ENCODE peak calls at places on chromosomes 12 and 14, in ten cellular contexts. J is Panc1, Y is transverse colon, D is suprapubic skin, H is GM23338, E is SK-N-SH, Z is prostate gland, L is endothelial cell of umbilical vein, U is GM12878, K is HL-60. T is an unnamed sample.

GRCh38 chr14:95472819-95473251 is 43.6 kb downstream of the SYNE3 start:
- DNase-seq in J (no peak), Y (no peak), D (no peak), H (no peak), E (no peak), Z (no peak), L (no peak), U (no peak), K (no peak), T (no peak)

GRCh38 chr14:96284430-96284829 is 28.4 kb downstream of the BDKRB1 start:
- DNase-seq in J (no peak), Y (no peak), D (no peak), H (no peak), E (no peak), Z (no peak), L (no peak), U (no peak), K (no peak), T (no peak)

GRCh38 chr12:11727133-11727664 is 77.7 kb downstream of the ETV6 start:
- DNase-seq in J (no peak), Y (no peak), D (no peak), H (no peak), E (no peak), Z (no peak), L (no peak), U (peak), K (no peak), T (no peak)

GRCh38 chr12:26524862-26525465 is 308.0 kb downstream of the ITPR2 start:
- DNase-seq in J (peak), Y (peak), D (no peak), H (peak), E (no peak), Z (no peak), L (peak), U (no peak), K (no peak), T (no peak)

GRCh38 chr12:93571360-93571853 is 1.1 kb upstream of the SOCS2 start:
- DNase-seq in J (no peak), Y (peak), D (peak), H (peak), E (peak), Z (peak), L (peak), U (no peak), K (no peak), T (peak)

GRCh38 chr14:63800651-63801385 is 52.0 kb upstream of the SYNE2 start:
- DNase-seq in J (no peak), Y (no peak), D (no peak), H (no peak), E (no peak), Z (no peak), L (no peak), U (no peak), K (no peak), T (no peak)

GRCh38 chr12:44019118-44019517 is 183.2 kb downstream of the TMEM117 start:
- DNase-seq in J (no peak), Y (no peak), D (no peak), H (peak), E (no peak), Z (no peak), L (no peak), U (no peak), K (no peak), T (no peak)

GRCh38 chr12:26863515-26863914 is 30.5 kb upstream of the ITPR2 start:
- DNase-seq in J (no peak), Y (no peak), D (no peak), H (peak), E (no peak), Z (no peak), L (peak), U (no peak), K (no peak), T (no peak)

GRCh38 chr12:117030187-117030896 is 68.9 kb downstream of the TESC start:
- DNase-seq in J (no peak), Y (no peak), D (no peak), H (no peak), E (no peak), Z (no peak), L (no peak), U (no peak), K (no peak), T (peak)

GRCh38 chr12:96872946-96873345 is 34.1 kb upstream of the NEDD1 start:
- DNase-seq in J (no peak), Y (no peak), D (no peak), H (no peak), E (no peak), Z (no peak), L (no peak), U (no peak), K (no peak), T (no peak)

GRCh38 chr12:22287776-22288621 is 46.5 kb downstream of the ST8SIA1 start:
- DNase-seq in J (no peak), Y (no peak), D (no peak), H (peak), E (no peak), Z (no peak), L (peak), U (no peak), K (peak), T (no peak)

GRCh38 chr12:31321565-31322228 is 4.3 kb downstream of the SINHCAF start:
- DNase-seq in J (no peak), Y (no peak), D (no peak), H (no peak), E (no peak), Z (no peak), L (peak), U (no peak), K (no peak), T (no peak)

GRCh38 chr12:94304566-94305061 is 155.1 kb downstream of the CEP83 start:
- DNase-seq in J (no peak), Y (no peak), D (no peak), H (peak), E (no peak), Z (no peak), L (no peak), U (no peak), K (no peak), T (no peak)

GRCh38 chr14:24089890-24090289 is 4.2 kb upstream of the PCK2 start:
- DNase-seq in J (no peak), Y (no peak), D (no peak), H (no peak), E (no peak), Z (no peak), L (no peak), U (no peak), K (no peak), T (peak)

GRCh38 chr12:1488908-1489381 is 105.4 kb downstream of the FBXL14 start:
- DNase-seq in J (no peak), Y (no peak), D (no peak), H (peak), E (no peak), Z (no peak), L (no peak), U (no peak), K (no peak), T (no peak)

GRCh38 chr12:32756476-32757158 is 920 bp upstream of the YARS2 start:
- DNase-seq in J (no peak), Y (no peak), D (no peak), H (peak), E (peak), Z (no peak), L (peak), U (no peak), K (no peak), T (peak)

GRCh38 chr12:53174881-53175491 is 5.5 kb upstream of the ZNF740 start:
- DNase-seq in J (no peak), Y (no peak), D (no peak), H (peak), E (no peak), Z (peak), L (peak), U (no peak), K (no peak), T (no peak)

GRCh38 chr14:63752449-63753169 is 24.7 kb upstream of the SGPP1 start:
- DNase-seq in J (no peak), Y (no peak), D (no peak), H (no peak), E (no peak), Z (no peak), L (no peak), U (no peak), K (no peak), T (no peak)

GRCh38 chr14:68164723-68165122 is 345.1 kb downstream of the RAD51B start:
- DNase-seq in J (no peak), Y (no peak), D (no peak), H (no peak), E (peak), Z (no peak), L (no peak), U (no peak), K (no peak), T (no peak)

GRCh38 chr12:5912437-5913334 is 32.4 kb downstream of the ANO2 start:
- DNase-seq in J (no peak), Y (no peak), D (no peak), H (peak), E (no peak), Z (no peak), L (no peak), U (no peak), K (no peak), T (no peak)

GRCh38 chr12:110039085-110039807 is 9.1 kb downstream of the C12orf76 start:
- DNase-seq in J (peak), Y (peak), D (no peak), H (peak), E (no peak), Z (peak), L (peak), U (no peak), K (no peak), T (no peak)

GRCh38 chr12:67989184-67989965 is at the start of gene IFNG-AS1:
- DNase-seq in J (no peak), Y (peak), D (no peak), H (no peak), E (no peak), Z (no peak), L (no peak), U (peak), K (no peak), T (no peak)

GRCh38 chr12:55847603-55848329 is 5.0 kb upstream of the MMP19 start:
- DNase-seq in J (no peak), Y (peak), D (peak), H (peak), E (peak), Z (peak), L (peak), U (no peak), K (peak), T (peak)
- TF ChIP-seq POLR2AphosphoS5 in J (no peak), Y (peak), D (peak), H (no peak), E (peak), Z (peak), L (peak), U (no peak), K (no peak), T (peak)

GRCh38 chr14:102144914-102145313 is 5.2 kb downstream of the WDR20 start:
- DNase-seq in J (no peak), Y (no peak), D (no peak), H (no peak), E (no peak), Z (no peak), L (no peak), U (no peak), K (no peak), T (no peak)
- H3K27ac ChIP-seq in J (no peak), Y (no peak), D (no peak), H (no peak), E (no peak), Z (no peak), L (no peak), U (no peak), K (no peak), T (no peak)

DNA sequence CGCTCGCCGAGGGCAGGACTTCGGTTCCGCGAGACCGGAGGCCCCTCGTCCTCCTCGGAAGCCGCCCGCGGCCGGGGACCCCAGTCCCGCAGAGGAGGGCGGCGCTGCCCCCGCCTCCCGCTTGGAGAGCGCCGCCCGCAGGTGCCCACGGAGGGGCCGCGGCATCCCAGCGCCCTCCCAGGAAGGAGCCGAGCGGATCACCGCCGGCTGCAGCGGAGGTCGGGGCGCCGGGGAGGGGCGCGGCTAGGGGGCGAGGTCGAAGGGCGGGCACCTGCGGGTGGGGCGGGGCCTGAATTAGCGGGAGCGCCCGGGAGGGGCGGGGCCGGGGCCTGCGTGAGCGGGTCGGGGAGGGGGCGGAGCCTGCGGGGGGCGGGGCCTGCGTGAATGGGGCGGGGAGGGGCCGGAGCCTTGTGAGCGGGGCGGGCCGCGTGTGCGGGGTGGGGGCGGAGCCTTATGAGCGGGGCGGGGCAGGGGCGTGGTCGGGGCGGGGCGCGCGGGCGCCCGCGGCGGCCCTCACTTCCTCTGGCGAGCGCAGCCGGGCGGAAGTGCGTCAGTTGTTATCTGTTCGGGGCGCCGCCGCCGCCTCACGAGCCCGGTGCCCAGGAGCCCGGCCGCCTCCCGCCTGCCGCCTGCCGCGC is at the start of gene FBRSL1:
- DNase-seq in J (no peak), Y (peak), D (peak), H (peak), E (peak), Z (peak), L (peak), U (no peak), K (peak), T (peak)
- TF ChIP-seq POLR2AphosphoS5 in J (no peak), Y (peak), D (peak), H (no peak), E (no peak), Z (peak), L (no peak), U (no peak), K (no peak), T (peak)

GRCh38 chr14:89011327-89011726 is 186.9 kb downstream of the TTC8 start:
- DNase-seq in J (no peak), Y (no peak), D (no peak), H (no peak), E (no peak), Z (no peak), L (no peak), U (no peak), K (no peak), T (no peak)
- H3K27ac ChIP-seq in J (no peak), Y (no peak), D (no peak), H (no peak), E (no peak), Z (no peak), L (no peak), U (no peak), K (no peak), T (no peak)

DNA sequence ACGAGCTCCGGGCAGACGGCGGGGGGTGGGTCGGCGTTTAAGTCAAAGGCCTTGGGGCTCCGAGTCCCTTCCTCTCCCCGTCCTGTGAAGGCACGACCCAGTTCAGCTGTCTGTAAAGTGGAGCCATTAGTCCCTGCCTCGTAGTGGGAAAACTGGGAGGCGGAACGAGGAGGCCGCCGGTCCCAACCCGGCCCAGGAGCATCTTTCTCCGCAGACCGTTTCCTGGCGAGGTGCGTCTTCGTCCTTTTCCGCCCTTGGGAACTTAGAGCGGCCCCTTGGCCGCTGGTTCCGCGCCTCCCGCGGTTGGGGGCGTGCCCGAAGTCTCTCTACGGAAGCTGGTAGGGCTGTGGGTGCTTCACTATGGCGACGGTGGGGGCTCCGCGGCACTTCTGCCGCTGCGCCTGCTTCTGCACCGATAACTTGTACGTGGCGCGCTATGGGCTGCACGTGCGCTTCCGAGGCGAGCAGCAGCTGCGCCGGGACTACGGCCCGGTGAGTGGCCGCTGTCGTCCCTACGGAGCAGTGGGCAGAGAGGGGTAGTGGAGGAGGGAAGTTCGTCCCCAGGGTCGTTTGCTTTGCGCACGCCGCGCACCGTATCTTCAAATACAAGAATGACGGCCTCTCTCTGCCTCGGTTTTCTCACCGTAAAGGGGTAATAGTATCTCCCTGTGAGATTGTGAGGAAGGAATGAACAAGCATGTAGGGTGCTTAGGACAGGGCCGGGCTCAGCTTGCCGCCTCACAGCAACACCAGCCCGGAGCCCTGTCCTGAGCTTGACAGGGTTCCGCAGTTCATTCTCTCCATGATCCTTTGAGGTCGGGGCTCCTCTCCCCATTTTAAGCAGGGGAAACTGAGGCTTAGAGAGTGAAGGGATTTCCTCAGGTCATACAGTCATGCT is at the start of gene OGFOD2:
- DNase-seq in J (no peak), Y (peak), D (peak), H (peak), E (peak), Z (peak), L (peak), U (peak), K (peak), T (peak)
- TF ChIP-seq POLR2AphosphoS5 in J (peak), Y (peak), D (peak), H (peak), E (peak), Z (peak), L (peak), U (peak), K (peak), T (peak)

GRCh38 chr14:50825307-50825706 is 5.7 kb downstream of the NIN start:
- DNase-seq in J (no peak), Y (no peak), D (no peak), H (no peak), E (no peak), Z (no peak), L (no peak), U (no peak), K (no peak), T (no peak)
- H3K27ac ChIP-seq in J (no peak), Y (no peak), D (no peak), H (no peak), E (no peak), Z (no peak), L (no peak), U (no peak), K (no peak), T (no peak)